ENCODE peak calls at places on chromosomes 12 and 14, in five cellular contexts. One of them, this sample, is unnamed.

GRCh38 chr14:105067140-105067968 is 2.1 kb upstream of the GPR132 start:
- DNase-seq in IMR-90: peak
- DNase-seq in mesenchymal stem cell: peak
- DNase-seq in H1: no peak
- DNase-seq in neuronal stem cell: no peak
- DNase-seq in this sample: no peak

GRCh38 chr12:121182222-121182896 is 27.6 kb upstream of the P2RX4 start:
- DNase-seq in IMR-90: no peak
- DNase-seq in mesenchymal stem cell: no peak
- DNase-seq in H1: no peak
- DNase-seq in neuronal stem cell: no peak
- DNase-seq in this sample: no peak

GRCh38 chr12:48903982-48904411 is 21.3 kb downstream of the FKBP11 start:
- DNase-seq in IMR-90: peak
- DNase-seq in mesenchymal stem cell: peak
- DNase-seq in H1: no peak
- DNase-seq in neuronal stem cell: peak
- DNase-seq in this sample: peak

GRCh38 chr12:68109444-68110217 is 49.9 kb downstream of the IFNG start:
- DNase-seq in IMR-90: no peak
- DNase-seq in mesenchymal stem cell: no peak
- DNase-seq in H1: no peak
- DNase-seq in neuronal stem cell: no peak
- DNase-seq in this sample: peak

GRCh38 chr14:61147898-61148549 is 133.1 kb downstream of the TMEM30B start:
- DNase-seq in IMR-90: peak
- DNase-seq in mesenchymal stem cell: peak
- DNase-seq in H1: no peak
- DNase-seq in neuronal stem cell: no peak
- DNase-seq in this sample: no peak

GRCh38 chr14:89032086-89032649 is 207.7 kb downstream of the TTC8 start:
- DNase-seq in IMR-90: no peak
- DNase-seq in mesenchymal stem cell: no peak
- DNase-seq in H1: no peak
- DNase-seq in neuronal stem cell: no peak
- DNase-seq in this sample: peak

GRCh38 chr14:63493246-63493645 is 49.9 kb downstream of the PPP2R5E start:
- DNase-seq in IMR-90: peak
- DNase-seq in mesenchymal stem cell: no peak
- DNase-seq in H1: no peak
- DNase-seq in neuronal stem cell: peak
- DNase-seq in this sample: peak

GRCh38 chr14:85527006-85527405 is 2.9 kb upstream of the FLRT2 start:
- DNase-seq in IMR-90: peak
- DNase-seq in mesenchymal stem cell: peak
- DNase-seq in H1: no peak
- DNase-seq in neuronal stem cell: no peak
- DNase-seq in this sample: peak

GRCh38 chr14:23056257-23056955 is 914 bp downstream of the CDH24 start:
- DNase-seq in IMR-90: peak
- DNase-seq in mesenchymal stem cell: peak
- DNase-seq in H1: no peak
- DNase-seq in neuronal stem cell: peak
- DNase-seq in this sample: peak

GRCh38 chr12:85036241-85036707 is at the start of the genes LRRIQ1 and TSPAN19:
- DNase-seq in IMR-90: peak
- DNase-seq in mesenchymal stem cell: peak
- DNase-seq in H1: peak
- DNase-seq in neuronal stem cell: peak
- DNase-seq in this sample: peak

GRCh38 chr12:65902504-65902903 is 78.2 kb downstream of the HMGA2 start:
- DNase-seq in IMR-90: peak
- DNase-seq in mesenchymal stem cell: peak
- DNase-seq in H1: no peak
- DNase-seq in neuronal stem cell: no peak
- DNase-seq in this sample: no peak

GRCh38 chr14:105840266-105841021 is 314.1 kb downstream of the TMEM121 start:
- DNase-seq in IMR-90: no peak
- DNase-seq in mesenchymal stem cell: no peak
- DNase-seq in H1: no peak
- DNase-seq in neuronal stem cell: no peak
- DNase-seq in this sample: no peak

GRCh38 chr12:47545938-47546609 is 159.8 kb downstream of the RPAP3 start:
- DNase-seq in IMR-90: no peak
- DNase-seq in mesenchymal stem cell: no peak
- DNase-seq in H1: no peak
- DNase-seq in neuronal stem cell: no peak
- DNase-seq in this sample: no peak

GRCh38 chr14:97713023-97713422 is 915.8 kb downstream of the VRK1 start:
- DNase-seq in IMR-90: no peak
- DNase-seq in mesenchymal stem cell: no peak
- DNase-seq in H1: no peak
- DNase-seq in neuronal stem cell: no peak
- DNase-seq in this sample: no peak

GRCh38 chr12:28742791-28743190 is 406.3 kb upstream of the FAR2 start:
- DNase-seq in IMR-90: peak
- DNase-seq in mesenchymal stem cell: peak
- DNase-seq in H1: no peak
- DNase-seq in neuronal stem cell: no peak
- DNase-seq in this sample: no peak

GRCh38 chr12:34207858-34208257 is 185.6 kb downstream of the ALG10 start:
- DNase-seq in IMR-90: no peak
- DNase-seq in mesenchymal stem cell: no peak
- DNase-seq in H1: no peak
- DNase-seq in neuronal stem cell: no peak
- DNase-seq in this sample: no peak

GRCh38 chr12:112409906-112410244 is 470 bp upstream of the RPL6 start:
- DNase-seq in IMR-90: no peak
- DNase-seq in mesenchymal stem cell: no peak
- DNase-seq in H1: no peak
- DNase-seq in neuronal stem cell: no peak
- DNase-seq in this sample: no peak
- H3K4me3 ChIP-seq in IMR-90: no peak
- H3K4me3 ChIP-seq in mesenchymal stem cell: no peak
- H3K4me3 ChIP-seq in H1: no peak
- H3K4me3 ChIP-seq in neuronal stem cell: peak
- H3K4me3 ChIP-seq in this sample: no peak

GRCh38 chr14:98889107-98889835 is 382.7 kb downstream of the BCL11B start:
- DNase-seq in IMR-90: no peak
- DNase-seq in mesenchymal stem cell: no peak
- DNase-seq in H1: peak
- DNase-seq in neuronal stem cell: no peak
- DNase-seq in this sample: peak

GRCh38 chr14:98890556-98891340 is 381.2 kb downstream of the BCL11B start:
- DNase-seq in IMR-90: no peak
- DNase-seq in mesenchymal stem cell: no peak
- DNase-seq in H1: no peak
- DNase-seq in neuronal stem cell: peak
- DNase-seq in this sample: peak

GRCh38 chr14:98888281-98888680 is 383.7 kb downstream of the BCL11B start:
- DNase-seq in IMR-90: no peak
- DNase-seq in mesenchymal stem cell: no peak
- DNase-seq in H1: no peak
- DNase-seq in neuronal stem cell: no peak
- DNase-seq in this sample: no peak

GRCh38 chr14:98889836-98890185 is 382.2 kb downstream of the BCL11B start:
- DNase-seq in IMR-90: no peak
- DNase-seq in mesenchymal stem cell: no peak
- DNase-seq in H1: no peak
- DNase-seq in neuronal stem cell: no peak
- DNase-seq in this sample: no peak

DNA sequence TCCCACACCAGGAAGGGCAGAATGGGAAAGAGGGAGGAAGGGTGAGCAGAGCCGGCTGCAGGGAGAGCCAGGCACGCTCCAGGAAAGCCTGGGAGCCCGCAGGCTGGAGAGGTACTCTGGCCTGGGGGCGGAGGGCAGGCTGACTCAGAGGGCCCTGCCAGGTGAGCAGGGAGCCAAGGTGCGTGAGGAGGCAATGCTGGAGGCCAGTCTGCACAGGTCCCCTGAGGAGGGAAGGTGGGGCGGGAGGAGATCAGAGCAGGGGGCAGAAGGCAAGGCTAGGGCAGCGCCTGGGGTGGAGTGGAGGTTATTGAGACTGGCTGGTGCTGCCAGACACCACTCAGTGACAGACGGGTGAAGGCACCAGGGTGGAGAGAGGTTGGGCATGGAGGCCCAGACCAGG is 385.0 kb downstream of the BCL11B start:
- DNase-seq in IMR-90: no peak
- DNase-seq in mesenchymal stem cell: no peak
- DNase-seq in H1: no peak
- DNase-seq in neuronal stem cell: no peak
- DNase-seq in this sample: no peak
- H2BK15ac ChIP-seq in IMR-90: no peak
- H2BK15ac ChIP-seq in mesenchymal stem cell: no peak
- H2BK15ac ChIP-seq in H1: no peak
- H2BK15ac ChIP-seq in neuronal stem cell: peak
- H2BK15ac ChIP-seq in this sample: no peak

GRCh38 chr12:6929806-6930452 is 2.2 kb downstream of the ATN1 start:
- DNase-seq in IMR-90: no peak
- DNase-seq in mesenchymal stem cell: no peak
- DNase-seq in H1: no peak
- DNase-seq in neuronal stem cell: no peak
- DNase-seq in this sample: peak
- H3K27ac ChIP-seq in IMR-90: no peak
- H3K27ac ChIP-seq in mesenchymal stem cell: no peak
- H3K27ac ChIP-seq in H1: no peak
- H3K27ac ChIP-seq in neuronal stem cell: no peak
- H3K27ac ChIP-seq in this sample: no peak

GRCh38 chr12:100229036-100229635 is 28.5 kb downstream of the ACTR6 start:
- DNase-seq in IMR-90: peak
- DNase-seq in mesenchymal stem cell: peak
- DNase-seq in H1: no peak
- DNase-seq in neuronal stem cell: no peak
- DNase-seq in this sample: peak
- H3K4me3 ChIP-seq in IMR-90: no peak
- H3K4me3 ChIP-seq in mesenchymal stem cell: no peak
- H3K4me3 ChIP-seq in H1: no peak
- H3K4me3 ChIP-seq in neuronal stem cell: no peak
- H3K4me3 ChIP-seq in this sample: no peak

GRCh38 chr12:51405801-51406207 is 14.6 kb upstream of the GALNT6 start:
- DNase-seq in IMR-90: no peak
- DNase-seq in mesenchymal stem cell: no peak
- DNase-seq in H1: no peak
- DNase-seq in neuronal stem cell: no peak
- DNase-seq in this sample: no peak
- H2BK15ac ChIP-seq in IMR-90: no peak
- H2BK15ac ChIP-seq in mesenchymal stem cell: no peak
- H2BK15ac ChIP-seq in H1: no peak
- H2BK15ac ChIP-seq in neuronal stem cell: no peak
- H2BK15ac ChIP-seq in this sample: no peak

DNA sequence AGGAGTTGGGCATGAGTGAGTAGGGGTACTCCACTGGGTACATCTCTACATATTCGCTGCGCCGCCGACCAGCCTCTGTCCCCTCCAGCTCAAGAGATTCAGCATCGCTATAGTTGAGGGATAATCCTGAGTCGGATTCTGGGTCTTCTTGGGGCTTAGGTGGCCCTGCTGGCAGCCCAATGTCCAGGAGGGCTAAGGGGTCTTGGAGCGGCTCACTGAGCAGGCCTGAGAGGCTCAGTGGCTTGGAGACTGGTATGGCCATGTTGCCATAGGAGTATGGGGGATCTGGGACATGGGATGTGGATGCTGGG is 7.9 kb downstream of the NFE2 start:
- DNase-seq in IMR-90: no peak
- DNase-seq in mesenchymal stem cell: no peak
- DNase-seq in H1: no peak
- DNase-seq in neuronal stem cell: no peak
- DNase-seq in this sample: no peak
- H3K27ac ChIP-seq in IMR-90: no peak
- H3K27ac ChIP-seq in mesenchymal stem cell: no peak
- H3K27ac ChIP-seq in H1: no peak
- H3K27ac ChIP-seq in neuronal stem cell: no peak
- H3K27ac ChIP-seq in this sample: no peak

DNA sequence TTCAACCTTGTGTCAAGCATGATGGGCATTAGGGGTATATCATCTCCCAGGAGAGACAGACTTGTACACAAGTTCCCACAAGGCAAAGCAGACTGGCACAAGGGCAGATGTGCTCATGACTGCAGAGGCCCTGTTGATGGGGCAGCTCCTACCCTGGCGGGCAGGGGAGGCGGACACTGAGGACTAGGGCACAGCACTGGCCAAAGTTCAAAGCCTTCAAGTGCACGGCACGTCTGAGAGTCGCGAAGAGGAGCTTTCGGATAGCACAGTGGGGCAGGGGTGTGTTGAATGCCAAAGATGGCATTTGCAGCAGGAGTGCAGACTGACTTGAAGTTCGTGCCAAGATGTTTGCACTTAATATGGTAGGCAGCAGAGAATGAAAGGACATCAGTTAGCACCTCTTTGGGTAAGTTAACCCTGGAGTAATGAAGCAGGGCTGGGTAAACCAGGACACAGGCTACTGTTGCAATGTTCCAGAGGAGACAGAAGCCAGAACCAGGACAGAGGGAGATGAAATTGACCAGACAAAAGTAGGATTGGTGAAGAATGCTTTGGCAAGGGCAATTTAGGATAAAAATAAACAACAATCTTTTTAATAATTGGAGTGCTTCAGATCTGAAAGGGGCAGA is 6.7 kb upstream of the EML1 start:
- DNase-seq in IMR-90: no peak
- DNase-seq in mesenchymal stem cell: no peak
- DNase-seq in H1: no peak
- DNase-seq in neuronal stem cell: no peak
- DNase-seq in this sample: no peak
- H3K4me3 ChIP-seq in IMR-90: no peak
- H3K4me3 ChIP-seq in mesenchymal stem cell: no peak
- H3K4me3 ChIP-seq in H1: no peak
- H3K4me3 ChIP-seq in neuronal stem cell: no peak
- H3K4me3 ChIP-seq in this sample: no peak

DNA sequence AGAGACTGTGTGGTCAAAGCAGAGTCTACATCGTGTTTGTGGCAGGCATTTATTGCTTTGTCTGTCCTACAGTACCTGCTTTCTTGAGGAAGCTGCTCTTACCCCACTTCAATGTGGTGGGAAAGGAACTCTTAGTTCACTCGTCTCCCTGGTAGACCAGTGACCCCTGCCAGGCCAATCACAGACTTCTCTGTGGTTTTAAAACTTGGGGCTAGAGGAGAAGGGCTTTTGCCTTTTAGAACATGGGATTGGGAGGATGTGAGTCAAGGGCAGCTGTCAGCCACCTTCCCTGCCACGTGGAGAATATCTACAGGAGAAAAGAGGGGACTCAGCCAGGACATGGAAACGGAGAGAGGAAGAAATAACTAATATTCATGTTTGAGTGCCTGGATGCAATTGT is 36.8 kb upstream of the TMED10 start:
- DNase-seq in IMR-90: peak
- DNase-seq in mesenchymal stem cell: no peak
- DNase-seq in H1: no peak
- DNase-seq in neuronal stem cell: no peak
- DNase-seq in this sample: no peak
- H2BK15ac ChIP-seq in IMR-90: no peak
- H2BK15ac ChIP-seq in mesenchymal stem cell: no peak
- H2BK15ac ChIP-seq in H1: no peak
- H2BK15ac ChIP-seq in neuronal stem cell: no peak
- H2BK15ac ChIP-seq in this sample: no peak

This sample was measured in mesendoderm.